ENCODE peak calls at places on chromosomes 7 and 10, in seven cellular contexts. One of them, this sample, is unnamed.

GRCh38 chr7:149209518-149210269 is 14.3 kb downstream of the ZNF282 start:
- DNase-seq in WERI-Rb-1: peak
- DNase-seq in H1: peak
- DNase-seq in transverse colon: peak
- DNase-seq in adipocyte: peak
- DNase-seq in fibroblast of lung: peak
- DNase-seq in testis: peak
- DNase-seq in this sample: peak

GRCh38 chr7:29039747-29040569 is 81.8 kb upstream of the TRIL start:
- DNase-seq in WERI-Rb-1: no peak
- DNase-seq in H1: no peak
- DNase-seq in transverse colon: no peak
- DNase-seq in adipocyte: no peak
- DNase-seq in fibroblast of lung: peak
- DNase-seq in testis: no peak
- DNase-seq in this sample: no peak

GRCh38 chr7:82105463-82105862 is 335.6 kb upstream of the HGF start:
- DNase-seq in WERI-Rb-1: no peak
- DNase-seq in H1: no peak
- DNase-seq in transverse colon: no peak
- DNase-seq in adipocyte: peak
- DNase-seq in fibroblast of lung: peak
- DNase-seq in testis: no peak
- DNase-seq in this sample: peak

GRCh38 chr7:114084381-114085312 is 165.8 kb upstream of the PPP1R3A start:
- DNase-seq in WERI-Rb-1: peak
- DNase-seq in H1: peak
- DNase-seq in transverse colon: peak
- DNase-seq in adipocyte: no peak
- DNase-seq in fibroblast of lung: peak
- DNase-seq in testis: peak
- DNase-seq in this sample: no peak

GRCh38 chr7:132164558-132165130 is 411.6 kb downstream of the PLXNA4 start:
- DNase-seq in WERI-Rb-1: no peak
- DNase-seq in H1: no peak
- DNase-seq in transverse colon: no peak
- DNase-seq in adipocyte: no peak
- DNase-seq in fibroblast of lung: no peak
- DNase-seq in testis: no peak
- DNase-seq in this sample: no peak

GRCh38 chr7:38863609-38864291 is 45.2 kb downstream of the VPS41 start:
- DNase-seq in WERI-Rb-1: no peak
- DNase-seq in H1: no peak
- DNase-seq in transverse colon: no peak
- DNase-seq in adipocyte: no peak
- DNase-seq in fibroblast of lung: no peak
- DNase-seq in testis: no peak
- DNase-seq in this sample: no peak

GRCh38 chr7:102220929-102221850 is 65.5 kb upstream of the SH2B2 start:
- DNase-seq in WERI-Rb-1: no peak
- DNase-seq in H1: no peak
- DNase-seq in transverse colon: no peak
- DNase-seq in adipocyte: no peak
- DNase-seq in fibroblast of lung: peak
- DNase-seq in testis: no peak
- DNase-seq in this sample: peak

GRCh38 chr10:110425684-110426293 is 71.9 kb upstream of the DUSP5 start:
- DNase-seq in WERI-Rb-1: no peak
- DNase-seq in H1: no peak
- DNase-seq in transverse colon: no peak
- DNase-seq in adipocyte: peak
- DNase-seq in fibroblast of lung: peak
- DNase-seq in testis: no peak
- DNase-seq in this sample: peak

GRCh38 chr7:104971290-104972071 is 42.5 kb upstream of the KMT2E start:
- DNase-seq in WERI-Rb-1: no peak
- DNase-seq in H1: no peak
- DNase-seq in transverse colon: peak
- DNase-seq in adipocyte: peak
- DNase-seq in fibroblast of lung: peak
- DNase-seq in testis: no peak
- DNase-seq in this sample: no peak

GRCh38 chr10:6178581-6178980 is 24.2 kb upstream of the PFKFB3 start:
- DNase-seq in WERI-Rb-1: no peak
- DNase-seq in H1: no peak
- DNase-seq in transverse colon: no peak
- DNase-seq in adipocyte: no peak
- DNase-seq in fibroblast of lung: no peak
- DNase-seq in testis: no peak
- DNase-seq in this sample: no peak

GRCh38 chr7:100889761-100890639 is 485 bp upstream of the UFSP1 start:
- DNase-seq in WERI-Rb-1: peak
- DNase-seq in H1: peak
- DNase-seq in transverse colon: peak
- DNase-seq in adipocyte: peak
- DNase-seq in fibroblast of lung: peak
- DNase-seq in testis: peak
- DNase-seq in this sample: peak

GRCh38 chr10:62990126-62990525 is 143.0 kb upstream of the NRBF2 start:
- DNase-seq in WERI-Rb-1: no peak
- DNase-seq in H1: no peak
- DNase-seq in transverse colon: no peak
- DNase-seq in adipocyte: no peak
- DNase-seq in fibroblast of lung: no peak
- DNase-seq in testis: no peak
- DNase-seq in this sample: no peak

GRCh38 chr7:100370746-100371145 is 2.5 kb upstream of the PILRA start:
- DNase-seq in WERI-Rb-1: no peak
- DNase-seq in H1: no peak
- DNase-seq in transverse colon: no peak
- DNase-seq in adipocyte: no peak
- DNase-seq in fibroblast of lung: no peak
- DNase-seq in testis: no peak
- DNase-seq in this sample: no peak

GRCh38 chr7:121610243-121610642 is 214.1 kb upstream of the FAM3C start:
- DNase-seq in WERI-Rb-1: no peak
- DNase-seq in H1: no peak
- DNase-seq in transverse colon: no peak
- DNase-seq in adipocyte: peak
- DNase-seq in fibroblast of lung: peak
- DNase-seq in testis: no peak
- DNase-seq in this sample: no peak

GRCh38 chr10:128463991-128464755 is 337.9 kb upstream of the MKI67 start:
- DNase-seq in WERI-Rb-1: peak
- DNase-seq in H1: no peak
- DNase-seq in transverse colon: peak
- DNase-seq in adipocyte: peak
- DNase-seq in fibroblast of lung: peak
- DNase-seq in testis: no peak
- DNase-seq in this sample: no peak

GRCh38 chr10:16987129-16987670 is 142.4 kb downstream of the CUBN start:
- DNase-seq in WERI-Rb-1: no peak
- DNase-seq in H1: no peak
- DNase-seq in transverse colon: no peak
- DNase-seq in adipocyte: peak
- DNase-seq in fibroblast of lung: peak
- DNase-seq in testis: no peak
- DNase-seq in this sample: no peak

GRCh38 chr7:151560243-151560642 is 40.5 kb upstream of the RHEB start:
- DNase-seq in WERI-Rb-1: no peak
- DNase-seq in H1: no peak
- DNase-seq in transverse colon: no peak
- DNase-seq in adipocyte: no peak
- DNase-seq in fibroblast of lung: no peak
- DNase-seq in testis: no peak
- DNase-seq in this sample: no peak

GRCh38 chr10:79904671-79905321 is 44.1 kb downstream of the SFTPD start:
- DNase-seq in WERI-Rb-1: peak
- DNase-seq in H1: peak
- DNase-seq in transverse colon: peak
- DNase-seq in adipocyte: peak
- DNase-seq in fibroblast of lung: peak
- DNase-seq in testis: peak
- DNase-seq in this sample: peak

GRCh38 chr10:34171957-34172527 is 643.1 kb downstream of the PARD3 start:
- DNase-seq in WERI-Rb-1: no peak
- DNase-seq in H1: no peak
- DNase-seq in transverse colon: no peak
- DNase-seq in adipocyte: peak
- DNase-seq in fibroblast of lung: peak
- DNase-seq in testis: no peak
- DNase-seq in this sample: peak

GRCh38 chr7:38013246-38013645 is 92.8 kb downstream of the EPDR1 start:
- DNase-seq in WERI-Rb-1: no peak
- DNase-seq in H1: no peak
- DNase-seq in transverse colon: no peak
- DNase-seq in adipocyte: no peak
- DNase-seq in fibroblast of lung: no peak
- DNase-seq in testis: no peak
- DNase-seq in this sample: no peak

GRCh38 chr7:116560021-116560970 is 35.5 kb downstream of the CAV1 start:
- DNase-seq in WERI-Rb-1: peak
- DNase-seq in H1: no peak
- DNase-seq in transverse colon: no peak
- DNase-seq in adipocyte: no peak
- DNase-seq in fibroblast of lung: no peak
- DNase-seq in testis: no peak
- DNase-seq in this sample: no peak

GRCh38 chr7:99193527-99194214 is 14.2 kb downstream of the KPNA7 start:
- DNase-seq in WERI-Rb-1: no peak
- DNase-seq in H1: no peak
- DNase-seq in transverse colon: no peak
- DNase-seq in adipocyte: peak
- DNase-seq in fibroblast of lung: peak
- DNase-seq in testis: no peak
- DNase-seq in this sample: peak

GRCh38 chr7:124188576-124188975 is 155.7 kb upstream of the TMEM229A start:
- DNase-seq in WERI-Rb-1: no peak
- DNase-seq in H1: no peak
- DNase-seq in transverse colon: no peak
- DNase-seq in adipocyte: no peak
- DNase-seq in fibroblast of lung: no peak
- DNase-seq in testis: no peak
- DNase-seq in this sample: no peak

GRCh38 chr7:124179641-124180040 is 146.8 kb upstream of the TMEM229A start:
- DNase-seq in WERI-Rb-1: no peak
- DNase-seq in H1: no peak
- DNase-seq in transverse colon: no peak
- DNase-seq in adipocyte: no peak
- DNase-seq in fibroblast of lung: no peak
- DNase-seq in testis: no peak
- DNase-seq in this sample: no peak

GRCh38 chr7:124183649-124184048 is 150.8 kb upstream of the TMEM229A start:
- DNase-seq in WERI-Rb-1: no peak
- DNase-seq in H1: no peak
- DNase-seq in transverse colon: no peak
- DNase-seq in adipocyte: no peak
- DNase-seq in fibroblast of lung: no peak
- DNase-seq in testis: no peak
- DNase-seq in this sample: no peak
- H3K4me3 ChIP-seq in WERI-Rb-1: no peak
- H3K4me3 ChIP-seq in H1: no peak
- H3K4me3 ChIP-seq in transverse colon: no peak
- H3K4me3 ChIP-seq in adipocyte: no peak
- H3K4me3 ChIP-seq in fibroblast of lung: no peak
- H3K4me3 ChIP-seq in testis: no peak
- H3K4me3 ChIP-seq in this sample: no peak

DNA sequence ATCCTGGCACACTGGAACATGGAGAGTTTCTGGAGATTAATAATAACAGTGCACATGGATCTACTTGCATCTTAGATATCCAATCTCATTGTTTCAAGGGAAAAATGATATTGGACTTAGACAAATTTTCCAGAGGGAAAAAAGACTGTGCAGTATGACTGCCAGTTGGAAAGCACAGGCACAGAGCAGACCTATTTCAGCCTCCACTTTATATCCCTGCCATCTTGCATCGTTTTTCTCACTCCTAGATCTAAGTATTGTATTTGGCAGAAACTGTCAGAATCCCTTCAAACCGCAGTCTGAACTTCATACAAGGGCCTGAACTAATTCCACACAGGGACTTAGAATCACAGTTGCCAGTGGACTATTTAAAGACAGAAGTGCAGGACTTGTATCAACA is 95.9 kb upstream of the PALS2 start:
- DNase-seq in WERI-Rb-1: no peak
- DNase-seq in H1: no peak
- DNase-seq in transverse colon: no peak
- DNase-seq in adipocyte: no peak
- DNase-seq in fibroblast of lung: no peak
- DNase-seq in testis: no peak
- DNase-seq in this sample: no peak
- H3K4me3 ChIP-seq in WERI-Rb-1: no peak
- H3K4me3 ChIP-seq in H1: no peak
- H3K4me3 ChIP-seq in transverse colon: no peak
- H3K4me3 ChIP-seq in adipocyte: peak
- H3K4me3 ChIP-seq in fibroblast of lung: no peak
- H3K4me3 ChIP-seq in testis: no peak
- H3K4me3 ChIP-seq in this sample: no peak

GRCh38 chr10:123135415-123136141 is at the start of gene HMX3:
- DNase-seq in WERI-Rb-1: peak
- DNase-seq in H1: peak
- DNase-seq in transverse colon: no peak
- DNase-seq in adipocyte: peak
- DNase-seq in fibroblast of lung: peak
- DNase-seq in testis: no peak
- DNase-seq in this sample: no peak
- H3K4me3 ChIP-seq in WERI-Rb-1: peak
- H3K4me3 ChIP-seq in H1: peak
- H3K4me3 ChIP-seq in transverse colon: peak
- H3K4me3 ChIP-seq in adipocyte: peak
- H3K4me3 ChIP-seq in fibroblast of lung: peak
- H3K4me3 ChIP-seq in testis: peak
- H3K4me3 ChIP-seq in this sample: peak

DNA sequence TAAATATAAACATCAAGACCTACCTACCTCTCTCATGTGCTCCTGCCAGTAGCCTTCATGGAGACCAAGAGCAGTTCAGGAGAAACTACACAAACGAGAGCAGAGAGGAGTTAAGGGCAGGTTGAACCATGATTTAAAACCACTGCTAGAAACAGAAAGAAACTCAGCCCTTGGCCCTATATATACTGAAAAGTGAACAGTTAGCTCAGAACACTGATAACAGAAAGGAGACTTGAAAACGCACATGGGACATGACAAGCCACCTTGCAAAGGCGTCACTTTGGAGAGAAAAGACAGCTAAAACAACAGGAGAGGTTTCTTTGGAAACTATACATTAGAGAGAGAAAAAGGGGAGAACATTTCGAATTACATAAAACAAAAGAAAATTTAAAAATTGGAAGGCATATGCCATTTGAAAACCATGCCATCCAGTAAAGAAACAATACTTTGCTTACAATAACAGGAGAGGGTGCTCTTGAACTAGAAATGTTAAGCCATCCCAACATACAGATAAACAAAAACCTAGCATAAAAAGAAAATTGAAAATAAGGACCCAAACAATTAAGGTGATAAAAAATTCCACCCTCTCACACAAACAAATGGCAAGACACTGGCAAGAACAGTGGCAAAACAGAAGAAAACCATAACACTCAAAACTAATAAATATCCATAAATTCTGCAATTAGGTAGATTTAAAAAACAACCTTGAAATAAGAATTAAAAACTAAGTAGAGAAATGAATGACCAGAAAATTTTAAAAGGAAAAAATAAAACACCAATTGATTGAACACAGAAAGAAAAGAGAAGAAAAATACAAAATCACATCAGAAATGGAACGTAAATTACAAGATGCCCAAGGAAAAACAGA is 232.7 kb downstream of the IMMP2L start:
- DNase-seq in WERI-Rb-1: no peak
- DNase-seq in H1: no peak
- DNase-seq in transverse colon: no peak
- DNase-seq in adipocyte: peak
- DNase-seq in fibroblast of lung: peak
- DNase-seq in testis: no peak
- DNase-seq in this sample: peak
- H3K4me3 ChIP-seq in WERI-Rb-1: no peak
- H3K4me3 ChIP-seq in H1: no peak
- H3K4me3 ChIP-seq in transverse colon: no peak
- H3K4me3 ChIP-seq in adipocyte: no peak
- H3K4me3 ChIP-seq in fibroblast of lung: no peak
- H3K4me3 ChIP-seq in testis: no peak
- H3K4me3 ChIP-seq in this sample: no peak